ENCODE peak calls at places on chromosomes 13 and 19, in six cellular contexts. One of them, this sample, is unnamed.

GRCh38 chr19:18496167-18496979 is 25.5 kb downstream of the ELL start:
- DNase-seq in upper lobe of left lung: peak
- DNase-seq in stimulated activated CD4-positive, alpha-beta T cell treated with anti-CD3 and anti-CD28 coated beads, Interleukin-12 subunit alpha, Interleukin-12 subunit beta, amount 100 ng/mL, for 4 hours: peak
- DNase-seq in fibroblast of lung: peak
- DNase-seq in NCI-H748 treated with DMSO at 0.1 percent for 48 hours: no peak
- DNase-seq in NCI-H82: no peak
- DNase-seq in this sample: no peak

GRCh38 chr13:27926644-27927434 is 7.0 kb downstream of the PDX1 start:
- DNase-seq in NCI-H82: no peak
- DNase-seq in fibroblast of lung: no peak
- DNase-seq in upper lobe of left lung: no peak
- DNase-seq in stimulated activated CD4-positive, alpha-beta T cell treated with anti-CD3 and anti-CD28 coated beads, Interleukin-12 subunit alpha, Interleukin-12 subunit beta, amount 100 ng/mL, for 4 hours: no peak
- DNase-seq in NCI-H748 treated with DMSO at 0.1 percent for 48 hours: no peak
- DNase-seq in this sample: no peak

GRCh38 chr19:54147676-54148075 is 10.1 kb downstream of the CNOT3 start:
- DNase-seq in stimulated activated CD4-positive, alpha-beta T cell treated with anti-CD3 and anti-CD28 coated beads, Interleukin-12 subunit alpha, Interleukin-12 subunit beta, amount 100 ng/mL, for 4 hours: no peak
- DNase-seq in NCI-H748 treated with DMSO at 0.1 percent for 48 hours: no peak
- DNase-seq in fibroblast of lung: no peak
- DNase-seq in NCI-H82: no peak
- DNase-seq in upper lobe of left lung: no peak
- DNase-seq in this sample: no peak

GRCh38 chr13:88908896-88909535 is 1237.8 kb downstream of the SLITRK5 start:
- DNase-seq in upper lobe of left lung: no peak
- DNase-seq in fibroblast of lung: no peak
- DNase-seq in NCI-H748 treated with DMSO at 0.1 percent for 48 hours: peak
- DNase-seq in NCI-H82: no peak
- DNase-seq in stimulated activated CD4-positive, alpha-beta T cell treated with anti-CD3 and anti-CD28 coated beads, Interleukin-12 subunit alpha, Interleukin-12 subunit beta, amount 100 ng/mL, for 4 hours: no peak
- DNase-seq in this sample: no peak

GRCh38 chr13:91105270-91105669 is 242.2 kb upstream of the MIR17HG start:
- DNase-seq in NCI-H82: no peak
- DNase-seq in NCI-H748 treated with DMSO at 0.1 percent for 48 hours: no peak
- DNase-seq in fibroblast of lung: no peak
- DNase-seq in upper lobe of left lung: no peak
- DNase-seq in stimulated activated CD4-positive, alpha-beta T cell treated with anti-CD3 and anti-CD28 coated beads, Interleukin-12 subunit alpha, Interleukin-12 subunit beta, amount 100 ng/mL, for 4 hours: no peak
- DNase-seq in this sample: no peak

GRCh38 chr13:97353927-97354326 is 80.0 kb upstream of the RAP2A start:
- DNase-seq in upper lobe of left lung: no peak
- DNase-seq in NCI-H748 treated with DMSO at 0.1 percent for 48 hours: no peak
- DNase-seq in fibroblast of lung: peak
- DNase-seq in stimulated activated CD4-positive, alpha-beta T cell treated with anti-CD3 and anti-CD28 coated beads, Interleukin-12 subunit alpha, Interleukin-12 subunit beta, amount 100 ng/mL, for 4 hours: no peak
- DNase-seq in NCI-H82: no peak
- DNase-seq in this sample: no peak

GRCh38 chr13:27556109-27556508 is 64.2 kb downstream of the LNX2 start:
- DNase-seq in NCI-H82: no peak
- DNase-seq in stimulated activated CD4-positive, alpha-beta T cell treated with anti-CD3 and anti-CD28 coated beads, Interleukin-12 subunit alpha, Interleukin-12 subunit beta, amount 100 ng/mL, for 4 hours: no peak
- DNase-seq in fibroblast of lung: peak
- DNase-seq in NCI-H748 treated with DMSO at 0.1 percent for 48 hours: no peak
- DNase-seq in upper lobe of left lung: no peak
- DNase-seq in this sample: no peak

GRCh38 chr19:34996978-34997640 is 3.0 kb upstream of the GRAMD1A start:
- DNase-seq in NCI-H82: no peak
- DNase-seq in upper lobe of left lung: no peak
- DNase-seq in NCI-H748 treated with DMSO at 0.1 percent for 48 hours: no peak
- DNase-seq in stimulated activated CD4-positive, alpha-beta T cell treated with anti-CD3 and anti-CD28 coated beads, Interleukin-12 subunit alpha, Interleukin-12 subunit beta, amount 100 ng/mL, for 4 hours: no peak
- DNase-seq in fibroblast of lung: no peak
- DNase-seq in this sample: no peak

GRCh38 chr13:98592353-98592740 is 15.4 kb upstream of the STK24 start:
- DNase-seq in stimulated activated CD4-positive, alpha-beta T cell treated with anti-CD3 and anti-CD28 coated beads, Interleukin-12 subunit alpha, Interleukin-12 subunit beta, amount 100 ng/mL, for 4 hours: no peak
- DNase-seq in NCI-H748 treated with DMSO at 0.1 percent for 48 hours: no peak
- DNase-seq in upper lobe of left lung: no peak
- DNase-seq in fibroblast of lung: no peak
- DNase-seq in NCI-H82: no peak
- DNase-seq in this sample: no peak

GRCh38 chr13:54536112-54536511 is 1507.5 kb downstream of the OLFM4 start:
- DNase-seq in fibroblast of lung: no peak
- DNase-seq in NCI-H748 treated with DMSO at 0.1 percent for 48 hours: no peak
- DNase-seq in NCI-H82: peak
- DNase-seq in stimulated activated CD4-positive, alpha-beta T cell treated with anti-CD3 and anti-CD28 coated beads, Interleukin-12 subunit alpha, Interleukin-12 subunit beta, amount 100 ng/mL, for 4 hours: no peak
- DNase-seq in upper lobe of left lung: no peak
- DNase-seq in this sample: no peak

GRCh38 chr13:76833465-76833864 is 52.7 kb downstream of the KCTD12 start:
- DNase-seq in fibroblast of lung: no peak
- DNase-seq in NCI-H82: no peak
- DNase-seq in stimulated activated CD4-positive, alpha-beta T cell treated with anti-CD3 and anti-CD28 coated beads, Interleukin-12 subunit alpha, Interleukin-12 subunit beta, amount 100 ng/mL, for 4 hours: no peak
- DNase-seq in upper lobe of left lung: no peak
- DNase-seq in NCI-H748 treated with DMSO at 0.1 percent for 48 hours: no peak
- DNase-seq in this sample: no peak

GRCh38 chr19:53086949-53087348 is 16.3 kb downstream of the ZNF160 start:
- DNase-seq in NCI-H748 treated with DMSO at 0.1 percent for 48 hours: no peak
- DNase-seq in upper lobe of left lung: peak
- DNase-seq in NCI-H82: no peak
- DNase-seq in fibroblast of lung: peak
- DNase-seq in stimulated activated CD4-positive, alpha-beta T cell treated with anti-CD3 and anti-CD28 coated beads, Interleukin-12 subunit alpha, Interleukin-12 subunit beta, amount 100 ng/mL, for 4 hours: no peak
- DNase-seq in this sample: no peak

GRCh38 chr19:4971424-4971793 is 2.5 kb downstream of the KDM4B start:
- DNase-seq in NCI-H82: peak
- DNase-seq in upper lobe of left lung: no peak
- DNase-seq in stimulated activated CD4-positive, alpha-beta T cell treated with anti-CD3 and anti-CD28 coated beads, Interleukin-12 subunit alpha, Interleukin-12 subunit beta, amount 100 ng/mL, for 4 hours: peak
- DNase-seq in fibroblast of lung: no peak
- DNase-seq in NCI-H748 treated with DMSO at 0.1 percent for 48 hours: peak
- DNase-seq in this sample: no peak

GRCh38 chr19:54523403-54523802 is 20.8 kb downstream of the LAIR2 start:
- DNase-seq in fibroblast of lung: peak
- DNase-seq in NCI-H748 treated with DMSO at 0.1 percent for 48 hours: no peak
- DNase-seq in NCI-H82: no peak
- DNase-seq in upper lobe of left lung: no peak
- DNase-seq in stimulated activated CD4-positive, alpha-beta T cell treated with anti-CD3 and anti-CD28 coated beads, Interleukin-12 subunit alpha, Interleukin-12 subunit beta, amount 100 ng/mL, for 4 hours: peak
- DNase-seq in this sample: no peak

GRCh38 chr13:40789275-40790231 is at the start of gene SLC25A15:
- DNase-seq in NCI-H82: peak
- DNase-seq in upper lobe of left lung: peak
- DNase-seq in NCI-H748 treated with DMSO at 0.1 percent for 48 hours: peak
- DNase-seq in fibroblast of lung: peak
- DNase-seq in stimulated activated CD4-positive, alpha-beta T cell treated with anti-CD3 and anti-CD28 coated beads, Interleukin-12 subunit alpha, Interleukin-12 subunit beta, amount 100 ng/mL, for 4 hours: peak
- DNase-seq in this sample: peak

GRCh38 chr13:110617326-110618072 is 2.2 kb downstream of the NAXD start:
- DNase-seq in upper lobe of left lung: peak
- DNase-seq in NCI-H748 treated with DMSO at 0.1 percent for 48 hours: no peak
- DNase-seq in stimulated activated CD4-positive, alpha-beta T cell treated with anti-CD3 and anti-CD28 coated beads, Interleukin-12 subunit alpha, Interleukin-12 subunit beta, amount 100 ng/mL, for 4 hours: no peak
- DNase-seq in NCI-H82: no peak
- DNase-seq in fibroblast of lung: peak
- DNase-seq in this sample: no peak

GRCh38 chr13:39684531-39685137 is 29.2 kb downstream of the COG6 start:
- DNase-seq in stimulated activated CD4-positive, alpha-beta T cell treated with anti-CD3 and anti-CD28 coated beads, Interleukin-12 subunit alpha, Interleukin-12 subunit beta, amount 100 ng/mL, for 4 hours: no peak
- DNase-seq in fibroblast of lung: peak
- DNase-seq in NCI-H748 treated with DMSO at 0.1 percent for 48 hours: peak
- DNase-seq in NCI-H82: peak
- DNase-seq in upper lobe of left lung: no peak
- DNase-seq in this sample: no peak

GRCh38 chr13:98997738-98998641 is 20.1 kb upstream of the DOCK9 start:
- DNase-seq in stimulated activated CD4-positive, alpha-beta T cell treated with anti-CD3 and anti-CD28 coated beads, Interleukin-12 subunit alpha, Interleukin-12 subunit beta, amount 100 ng/mL, for 4 hours: no peak
- DNase-seq in fibroblast of lung: peak
- DNase-seq in NCI-H82: peak
- DNase-seq in NCI-H748 treated with DMSO at 0.1 percent for 48 hours: peak
- DNase-seq in upper lobe of left lung: no peak
- DNase-seq in this sample: no peak

GRCh38 chr13:73842621-73843020 is 291.6 kb downstream of the KLF12 start:
- DNase-seq in upper lobe of left lung: no peak
- DNase-seq in stimulated activated CD4-positive, alpha-beta T cell treated with anti-CD3 and anti-CD28 coated beads, Interleukin-12 subunit alpha, Interleukin-12 subunit beta, amount 100 ng/mL, for 4 hours: no peak
- DNase-seq in NCI-H748 treated with DMSO at 0.1 percent for 48 hours: no peak
- DNase-seq in NCI-H82: no peak
- DNase-seq in fibroblast of lung: peak
- DNase-seq in this sample: no peak

GRCh38 chr19:19871932-19872331 is 6.2 kb downstream of the ZNF253 start:
- DNase-seq in stimulated activated CD4-positive, alpha-beta T cell treated with anti-CD3 and anti-CD28 coated beads, Interleukin-12 subunit alpha, Interleukin-12 subunit beta, amount 100 ng/mL, for 4 hours: no peak
- DNase-seq in NCI-H748 treated with DMSO at 0.1 percent for 48 hours: no peak
- DNase-seq in NCI-H82: no peak
- DNase-seq in upper lobe of left lung: no peak
- DNase-seq in fibroblast of lung: no peak
- DNase-seq in this sample: no peak

GRCh38 chr13:113860051-113860471 is 3.8 kb downstream of the GAS6 start:
- DNase-seq in NCI-H82: no peak
- DNase-seq in fibroblast of lung: no peak
- DNase-seq in upper lobe of left lung: no peak
- DNase-seq in stimulated activated CD4-positive, alpha-beta T cell treated with anti-CD3 and anti-CD28 coated beads, Interleukin-12 subunit alpha, Interleukin-12 subunit beta, amount 100 ng/mL, for 4 hours: no peak
- DNase-seq in NCI-H748 treated with DMSO at 0.1 percent for 48 hours: no peak
- DNase-seq in this sample: no peak

GRCh38 chr19:728011-728410 is 19.3 kb downstream of the PALM start:
- DNase-seq in fibroblast of lung: no peak
- DNase-seq in stimulated activated CD4-positive, alpha-beta T cell treated with anti-CD3 and anti-CD28 coated beads, Interleukin-12 subunit alpha, Interleukin-12 subunit beta, amount 100 ng/mL, for 4 hours: no peak
- DNase-seq in NCI-H748 treated with DMSO at 0.1 percent for 48 hours: no peak
- DNase-seq in NCI-H82: peak
- DNase-seq in upper lobe of left lung: no peak
- DNase-seq in this sample: no peak

GRCh38 chr19:57302020-57302465 is 18.2 kb upstream of the ZNF543 start:
- DNase-seq in upper lobe of left lung: no peak
- DNase-seq in NCI-H82: no peak
- DNase-seq in fibroblast of lung: peak
- DNase-seq in NCI-H748 treated with DMSO at 0.1 percent for 48 hours: no peak
- DNase-seq in stimulated activated CD4-positive, alpha-beta T cell treated with anti-CD3 and anti-CD28 coated beads, Interleukin-12 subunit alpha, Interleukin-12 subunit beta, amount 100 ng/mL, for 4 hours: no peak
- DNase-seq in this sample: no peak

GRCh38 chr19:41540041-41540695 is 35.8 kb upstream of the CEACAM21 start:
- DNase-seq in fibroblast of lung: peak
- DNase-seq in NCI-H748 treated with DMSO at 0.1 percent for 48 hours: no peak
- DNase-seq in upper lobe of left lung: no peak
- DNase-seq in stimulated activated CD4-positive, alpha-beta T cell treated with anti-CD3 and anti-CD28 coated beads, Interleukin-12 subunit alpha, Interleukin-12 subunit beta, amount 100 ng/mL, for 4 hours: no peak
- DNase-seq in NCI-H82: peak
- DNase-seq in this sample: no peak

GRCh38 chr13:90185734-90186133 is 1161.8 kb upstream of the MIR17HG start:
- DNase-seq in NCI-H748 treated with DMSO at 0.1 percent for 48 hours: no peak
- DNase-seq in upper lobe of left lung: no peak
- DNase-seq in NCI-H82: no peak
- DNase-seq in fibroblast of lung: no peak
- DNase-seq in stimulated activated CD4-positive, alpha-beta T cell treated with anti-CD3 and anti-CD28 coated beads, Interleukin-12 subunit alpha, Interleukin-12 subunit beta, amount 100 ng/mL, for 4 hours: no peak
- DNase-seq in this sample: no peak

GRCh38 chr19:2865334-2866221 is 1.6 kb upstream of the ZNF556 start:
- DNase-seq in NCI-H748 treated with DMSO at 0.1 percent for 48 hours: no peak
- DNase-seq in fibroblast of lung: no peak
- DNase-seq in stimulated activated CD4-positive, alpha-beta T cell treated with anti-CD3 and anti-CD28 coated beads, Interleukin-12 subunit alpha, Interleukin-12 subunit beta, amount 100 ng/mL, for 4 hours: no peak
- DNase-seq in upper lobe of left lung: no peak
- DNase-seq in NCI-H82: no peak
- DNase-seq in this sample: no peak

GRCh38 chr19:35265126-35265995 is 3.4 kb upstream of the USF2 start:
- DNase-seq in fibroblast of lung: no peak
- DNase-seq in upper lobe of left lung: peak
- DNase-seq in NCI-H82: no peak
- DNase-seq in NCI-H748 treated with DMSO at 0.1 percent for 48 hours: no peak
- DNase-seq in stimulated activated CD4-positive, alpha-beta T cell treated with anti-CD3 and anti-CD28 coated beads, Interleukin-12 subunit alpha, Interleukin-12 subunit beta, amount 100 ng/mL, for 4 hours: no peak
- DNase-seq in this sample: no peak

GRCh38 chr13:80149757-80150156 is 191.2 kb downstream of the SPRY2 start:
- DNase-seq in NCI-H82: no peak
- DNase-seq in fibroblast of lung: no peak
- DNase-seq in NCI-H748 treated with DMSO at 0.1 percent for 48 hours: no peak
- DNase-seq in stimulated activated CD4-positive, alpha-beta T cell treated with anti-CD3 and anti-CD28 coated beads, Interleukin-12 subunit alpha, Interleukin-12 subunit beta, amount 100 ng/mL, for 4 hours: no peak
- DNase-seq in upper lobe of left lung: no peak
- DNase-seq in this sample: no peak

GRCh38 chr19:49933643-49934042 is 4.3 kb upstream of the NUP62 start:
- DNase-seq in NCI-H82: no peak
- DNase-seq in NCI-H748 treated with DMSO at 0.1 percent for 48 hours: no peak
- DNase-seq in upper lobe of left lung: no peak
- DNase-seq in stimulated activated CD4-positive, alpha-beta T cell treated with anti-CD3 and anti-CD28 coated beads, Interleukin-12 subunit alpha, Interleukin-12 subunit beta, amount 100 ng/mL, for 4 hours: no peak
- DNase-seq in fibroblast of lung: no peak
- DNase-seq in this sample: no peak

GRCh38 chr13:28545583-28546333 is 50.8 kb upstream of the FLT1 start:
- DNase-seq in fibroblast of lung: no peak
- DNase-seq in upper lobe of left lung: no peak
- DNase-seq in NCI-H82: no peak
- DNase-seq in NCI-H748 treated with DMSO at 0.1 percent for 48 hours: peak
- DNase-seq in stimulated activated CD4-positive, alpha-beta T cell treated with anti-CD3 and anti-CD28 coated beads, Interleukin-12 subunit alpha, Interleukin-12 subunit beta, amount 100 ng/mL, for 4 hours: no peak
- DNase-seq in this sample: no peak

This sample was measured in HuH-7.5.